ENCODE peak calls at places on chromosome 6, in six cellular contexts. H, E, G, B, Z and Q are unnamed samples.
A peak's percentile ranks its signal among the peaks of the same experiment; 100 is the strongest.

GRCh38 chr6:136728033-136728939 is 64.0 kb downstream of the MAP3K5 start:
- DNase-seq in H (peak; percentile 54), E (no peak), G (no peak), B (no peak), Z (no peak), Q (peak; percentile 76)

GRCh38 chr6:146974346-146974745 is 229.9 kb upstream of the STXBP5 start:
- DNase-seq in H (no peak), E (no peak), G (no peak), B (no peak), Z (no peak), Q (no peak)

GRCh38 chr6:83086751-83087150 is 19.3 kb downstream of the DOP1A start:
- DNase-seq in H (no peak), E (no peak), G (no peak), B (no peak), Z (no peak), Q (no peak)

GRCh38 chr6:42177514-42178364 is 4.6 kb downstream of the GUCA1A start:
- DNase-seq in H (no peak), E (peak; percentile 50), G (no peak), B (no peak), Z (no peak), Q (no peak)

GRCh38 chr6:159399953-159400352 is 230.8 kb downstream of the FNDC1 start:
- DNase-seq in H (no peak), E (no peak), G (no peak), B (no peak), Z (no peak), Q (no peak)

GRCh38 chr6:113909224-113909856 is 52.2 kb downstream of the MARCKS start:
- DNase-seq in H (peak; percentile 78), E (peak; percentile 47), G (peak; percentile 75), B (no peak), Z (peak; percentile 79), Q (peak; percentile 64)

GRCh38 chr6:149166324-149166723 is 151.2 kb upstream of the TAB2 start:
- DNase-seq in H (no peak), E (no peak), G (no peak), B (no peak), Z (no peak), Q (no peak)

GRCh38 chr6:18596529-18596835 is 209.3 kb downstream of the RNF144B start:
- DNase-seq in H (no peak), E (no peak), G (no peak), B (no peak), Z (no peak), Q (no peak)

GRCh38 chr6:130161627-130162404 is 60.9 kb downstream of the SAMD3 start:
- DNase-seq in H (peak; percentile 58), E (no peak), G (no peak), B (no peak), Z (no peak), Q (no peak)

GRCh38 chr6:13980534-13980933 is 55.8 kb downstream of the RNF182 start:
- DNase-seq in H (no peak), E (no peak), G (no peak), B (no peak), Z (no peak), Q (no peak)